ENCODE peak calls at places on chromosomes 2 and 18, in five cellular contexts. W is mesothelial cell of epicardium, T is skeletal muscle cell, M is GM20000, A is NCI-H187. N is an unnamed sample.
A peak's percentile ranks its signal among the peaks of the same experiment; 100 is the strongest.

GRCh38 chr2:101961287-101962242 is 30.2 kb upstream of the IL1R2 start:
- DNase-seq in W (no peak), T (peak; percentile 99), M (no peak), A (no peak), N (peak; percentile 97)

GRCh38 chr2:24866946-24867345 is 53.1 kb downstream of the ADCY3 start:
- DNase-seq in W (no peak), T (no peak), M (no peak), A (no peak), N (no peak)

GRCh38 chr2:217142649-217143266 is 282.9 kb upstream of the TNP1 start:
- DNase-seq in W (no peak), T (no peak), M (no peak), A (no peak), N (no peak)

GRCh38 chr18:44826418-44827259 is 146.0 kb downstream of the SETBP1 start:
- DNase-seq in W (peak; percentile 31), T (peak; percentile 97), M (no peak), A (no peak), N (peak; percentile 95)

GRCh38 chr2:109662889-109663288 is 48.7 kb downstream of the SOWAHC start:
- DNase-seq in W (no peak), T (no peak), M (no peak), A (no peak), N (no peak)

GRCh38 chr2:128599700-128600099 is 281.0 kb upstream of the HS6ST1 start:
- DNase-seq in W (peak; percentile 9), T (no peak), M (no peak), A (no peak), N (peak; percentile 52)

GRCh38 chr2:119071476-119071875 is 87.1 kb downstream of the C1QL2 start:
- DNase-seq in W (no peak), T (no peak), M (no peak), A (no peak), N (no peak)

GRCh38 chr2:58734365-58734764 is 493.2 kb upstream of the FANCL start:
- DNase-seq in W (no peak), T (no peak), M (no peak), A (no peak), N (no peak)

GRCh38 chr2:240782886-240783818 is 36.9 kb downstream of the KIF1A start:
- DNase-seq in W (no peak), T (no peak), M (no peak), A (no peak), N (peak; percentile 60)

GRCh38 chr2:96839288-96839874 is 4.4 kb downstream of the ANKRD23 start:
- DNase-seq in W (no peak), T (no peak), M (peak; percentile 55), A (peak; percentile 45), N (no peak)

GRCh38 chr2:218397502-218398436 is 1.9 kb upstream of the CTDSP1 start:
- DNase-seq in W (no peak), T (peak; percentile 36), M (peak; percentile 83), A (no peak), N (peak; percentile 90)

GRCh38 chr2:240912878-240913809 is 7.0 kb downstream of the CROCC2 start:
- DNase-seq in W (no peak), T (no peak), M (no peak), A (no peak), N (no peak)

GRCh38 chr2:95297088-95297487 is at the start of gene KCNIP3:
- DNase-seq in W (no peak), T (no peak), M (no peak), A (peak; percentile 9), N (no peak)

GRCh38 chr2:104976603-104977120 is 61.2 kb upstream of the MRPS9 start:
- DNase-seq in W (no peak), T (no peak), M (peak; percentile 69), A (no peak), N (no peak)

GRCh38 chr2:241953324-241953851 is 83.9 kb downstream of the RTP5 start:
- DNase-seq in W (no peak), T (no peak), M (no peak), A (no peak), N (peak; percentile 58)

GRCh38 chr2:71798266-71799012 is 345.1 kb downstream of the DYSF start:
- DNase-seq in W (no peak), T (no peak), M (peak; percentile 55), A (no peak), N (peak; percentile 57)

GRCh38 chr18:79118797-79119196 is 49.6 kb downstream of the ATP9B start:
- DNase-seq in W (no peak), T (no peak), M (no peak), A (no peak), N (no peak)

GRCh38 chr18:12397254-12397653 is 10.5 kb upstream of the PRELID3A start:
- DNase-seq in W (no peak), T (no peak), M (no peak), A (no peak), N (peak; percentile 25)

GRCh38 chr2:172038604-172039003 is 38.9 kb downstream of the METAP1D start:
- DNase-seq in W (no peak), T (peak; percentile 21), M (no peak), A (no peak), N (no peak)

GRCh38 chr2:53509827-53510785 is 257.5 kb upstream of the CHAC2 start:
- DNase-seq in W (no peak), T (no peak), M (no peak), A (peak; percentile 36), N (no peak)

GRCh38 chr2:148927010-148927409 is 52.0 kb downstream of the KIF5C start:
- DNase-seq in W (no peak), T (no peak), M (peak; percentile 44), A (no peak), N (no peak)

GRCh38 chr2:19131871-19132270 is 226.6 kb downstream of the OSR1 start:
- DNase-seq in W (no peak), T (no peak), M (no peak), A (no peak), N (no peak)

GRCh38 chr2:106995560-106995959 is 109.6 kb upstream of the ST6GAL2 start:
- DNase-seq in W (no peak), T (peak; percentile 74), M (no peak), A (no peak), N (no peak)

GRCh38 chr2:215900865-215901264 is 112.5 kb downstream of the MREG start:
- DNase-seq in W (no peak), T (no peak), M (peak; percentile 17), A (no peak), N (no peak)

GRCh38 chr2:146661494-146662096 is 1183.2 kb upstream of the ACVR2A start:
- DNase-seq in W (no peak), T (peak; percentile 16), M (no peak), A (no peak), N (no peak)

GRCh38 chr2:98757904-98758421 is 27.0 kb upstream of the MGAT4A start:
- DNase-seq in W (no peak), T (peak; percentile 87), M (peak; percentile 67), A (no peak), N (peak; percentile 78)